ENCODE peak calls at places on chromosomes 13 and 19, in four cellular contexts. A, B, X and U are unnamed samples.

GRCh38 chr13:76928456-76928855 is 19.9 kb upstream of the ACOD1 start:
- DNase-seq in X (no peak), B (no peak), A (no peak), U (no peak)

GRCh38 chr13:37360556-37360955 is 238.0 kb downstream of the POSTN start:
- DNase-seq in X (no peak), A (no peak), B (no peak), U (no peak)

GRCh38 chr19:29260477-29261317 is 47.7 kb upstream of the UQCRFS1 start:
- DNase-seq in B (peak), A (peak), X (no peak), U (no peak)

GRCh38 chr19:18282788-18283141 is 1.3 kb upstream of the JUND start:
- DNase-seq in A (peak), B (no peak), X (no peak), U (no peak)

GRCh38 chr19:45059258-45059965 is 16.9 kb downstream of the ZNF296 start:
- DNase-seq in B (peak), X (peak), A (peak), U (peak)

GRCh38 chr19:48926909-48927308 is 6.6 kb upstream of the DHDH start:
- DNase-seq in X (peak), A (peak), B (peak), U (peak)

GRCh38 chr13:110024646-110024980 is 238.2 kb upstream of the IRS2 start:
- DNase-seq in X (no peak), B (no peak), A (no peak), U (no peak)

GRCh38 chr13:42380420-42381164 is 108.6 kb downstream of the AKAP11 start:
- DNase-seq in B (no peak), A (peak), X (no peak), U (no peak)

GRCh38 chr13:65854431-65854830 is 1375.7 kb downstream of the PCDH9 start:
- DNase-seq in B (no peak), A (no peak), X (no peak), U (no peak)

GRCh38 chr19:18291590-18292459 is 10.4 kb upstream of the JUND start:
- DNase-seq in A (peak), X (peak), B (peak), U (no peak)

GRCh38 chr19:15213715-15214381 is 13.1 kb upstream of the NOTCH3 start:
- DNase-seq in B (no peak), A (no peak), X (no peak), U (no peak)

GRCh38 chr13:99577934-99578917 is 77.0 kb downstream of the TM9SF2 start:
- DNase-seq in B (no peak), X (no peak), A (no peak), U (no peak)

GRCh38 chr13:96473463-96474157 is 383.7 kb downstream of the HS6ST3 start:
- DNase-seq in B (no peak), X (no peak), A (no peak), U (no peak)

GRCh38 chr13:109628251-109628699 is 158.1 kb downstream of the IRS2 start:
- DNase-seq in X (peak), A (no peak), B (no peak), U (no peak)

GRCh38 chr13:32752997-32753606 is 166.8 kb downstream of the PDS5B start:
- DNase-seq in A (no peak), B (no peak), X (no peak), U (no peak)

GRCh38 chr19:15010497-15011255 is 31.0 kb upstream of the SLC1A6 start:
- DNase-seq in A (no peak), B (no peak), X (no peak), U (no peak)

GRCh38 chr13:75691183-75691582 is 55.1 kb downstream of the LMO7 start:
- DNase-seq in X (no peak), A (no peak), B (no peak), U (no peak)

GRCh38 chr19:35986664-35987570 is 8.1 kb upstream of the SDHAF1 start:
- DNase-seq in B (peak), X (no peak), A (peak), U (peak)

GRCh38 chr13:36907801-36908200 is 12.2 kb downstream of the SMAD9 start:
- DNase-seq in B (no peak), A (no peak), X (no peak), U (no peak)

GRCh38 chr19:15169541-15170285 is 31.1 kb downstream of the NOTCH3 start:
- DNase-seq in X (no peak), B (no peak), A (no peak), U (no peak)

GRCh38 chr19:12825259-12826131 is 8.9 kb downstream of the RTBDN start:
- DNase-seq in X (no peak), B (peak), A (peak), U (no peak)

GRCh38 chr19:824885-825284 is 2.8 kb upstream of the AZU1 start:
- DNase-seq in B (no peak), X (no peak), A (no peak), U (no peak)

GRCh38 chr19:39296055-39296645 is at the start of gene IFNL1:
- DNase-seq in X (no peak), A (peak), B (peak), U (no peak)

GRCh38 chr13:114043421-114044053 is 69.7 kb upstream of the C13orf46 start:
- DNase-seq in X (no peak), B (no peak), A (peak), U (no peak)

GRCh38 chr19:28569132-28570114 is 643.5 kb downstream of the UQCRFS1 start:
- DNase-seq in B (no peak), A (no peak), X (no peak), U (no peak)

GRCh38 chr13:98746968-98747367 is 5.5 kb downstream of the SLC15A1 start:
- DNase-seq in B (peak), X (no peak), A (no peak), U (no peak)